ENCODE peak calls at places on chromosomes 5 and 9, in ten cellular contexts. H is upper lobe of left lung, J is coronary artery, L is spleen, G is adrenal gland, D is neural progenitor cell, U is lower lobe of right lung, Z is H1, R is fibroblast of lung, T is GM13976. Y is an unnamed sample.

GRCh38 chr5:58452566-58453258 is 7.2 kb downstream of the PLK2 start:
- DNase-seq in H (no peak), J (no peak), L (no peak), G (no peak), D (no peak), U (no peak), Z (no peak), R (no peak), T (no peak), Y (no peak)

GRCh38 chr5:54643679-54644078 is 126.1 kb downstream of the SNX18 start:
- DNase-seq in H (no peak), J (no peak), L (no peak), G (no peak), D (no peak), U (no peak), Z (no peak), R (peak; percentile 88), T (no peak), Y (peak; percentile 82)

GRCh38 chr9:78031826-78032598 is 401 bp upstream of the GNAQ start:
- DNase-seq in H (peak; percentile 95), J (peak; percentile 93), L (peak; percentile 93), G (peak; percentile 93), D (peak; percentile 95), U (peak; percentile 95), Z (peak; percentile 82), R (peak; percentile 97), T (peak; percentile 57), Y (peak; percentile 89)

GRCh38 chr9:137977572-137978261 is 100.1 kb downstream of the CACNA1B start:
- DNase-seq in H (no peak), J (no peak), L (peak; percentile 34), G (no peak), D (no peak), U (peak; percentile 17), Z (no peak), R (no peak), T (peak; percentile 6), Y (no peak)

GRCh38 chr5:174489233-174489632 is 235.1 kb upstream of the MSX2 start:
- DNase-seq in H (no peak), J (no peak), L (no peak), G (no peak), D (no peak), U (no peak), Z (no peak), R (no peak), T (no peak), Y (no peak)

GRCh38 chr5:155406815-155407214 is 393.3 kb downstream of the KIF4B start:
- DNase-seq in H (no peak), J (no peak), L (no peak), G (no peak), D (no peak), U (no peak), Z (no peak), R (no peak), T (no peak), Y (no peak)

GRCh38 chr5:80884086-80884813 is 75.9 kb upstream of the RASGRF2 start:
- DNase-seq in H (no peak), J (no peak), L (no peak), G (no peak), D (no peak), U (no peak), Z (no peak), R (no peak), T (no peak), Y (no peak)

GRCh38 chr5:176526462-176526861 is 10.7 kb downstream of the RNF44 start:
- DNase-seq in H (no peak), J (no peak), L (peak; percentile 64), G (no peak), D (no peak), U (no peak), Z (no peak), R (no peak), T (no peak), Y (no peak)

GRCh38 chr5:23825196-23825595 is 317.8 kb downstream of the PRDM9 start:
- DNase-seq in H (no peak), J (no peak), L (no peak), G (no peak), D (no peak), U (no peak), Z (no peak), R (no peak), T (no peak), Y (no peak)

GRCh38 chr5:23823521-23823920 is 316.1 kb downstream of the PRDM9 start:
- DNase-seq in H (no peak), J (no peak), L (no peak), G (no peak), D (no peak), U (no peak), Z (no peak), R (no peak), T (no peak), Y (no peak)

GRCh38 chr5:23820764-23821471 is 313.5 kb downstream of the PRDM9 start:
- DNase-seq in H (no peak), J (no peak), L (no peak), G (no peak), D (peak; percentile 45), U (no peak), Z (no peak), R (peak; percentile 15), T (no peak), Y (peak; percentile 19)
- TF ChIP-seq CTCF in H (no peak), J (no peak), L (no peak), G (peak; percentile 16), D (peak; percentile 71), U (peak; percentile 37), Z (peak; percentile 58), R (no peak), T (no peak), Y (peak; percentile 47)

GRCh38 chr5:151225071-151225470 is 1.2 kb upstream of the CCDC69 start:
- DNase-seq in H (no peak), J (no peak), L (no peak), G (no peak), D (no peak), U (no peak), Z (no peak), R (no peak), T (no peak), Y (no peak)

GRCh38 chr5:151222769-151223446 is 984 bp downstream of the CCDC69 start:
- DNase-seq in H (peak; percentile 87), J (no peak), L (peak; percentile 92), G (peak; percentile 57), D (no peak), U (peak; percentile 74), Z (peak; percentile 60), R (no peak), T (peak; percentile 69), Y (no peak)

GRCh38 chr5:151224372-151224771 is 480 bp upstream of the CCDC69 start:
- DNase-seq in H (no peak), J (no peak), L (no peak), G (no peak), D (no peak), U (no peak), Z (no peak), R (no peak), T (peak; percentile 40), Y (no peak)

GRCh38 chr5:151222054-151222768 is 1.7 kb downstream of the CCDC69 start:
- DNase-seq in H (no peak), J (no peak), L (no peak), G (no peak), D (no peak), U (no peak), Z (no peak), R (no peak), T (no peak), Y (no peak)

DNA sequence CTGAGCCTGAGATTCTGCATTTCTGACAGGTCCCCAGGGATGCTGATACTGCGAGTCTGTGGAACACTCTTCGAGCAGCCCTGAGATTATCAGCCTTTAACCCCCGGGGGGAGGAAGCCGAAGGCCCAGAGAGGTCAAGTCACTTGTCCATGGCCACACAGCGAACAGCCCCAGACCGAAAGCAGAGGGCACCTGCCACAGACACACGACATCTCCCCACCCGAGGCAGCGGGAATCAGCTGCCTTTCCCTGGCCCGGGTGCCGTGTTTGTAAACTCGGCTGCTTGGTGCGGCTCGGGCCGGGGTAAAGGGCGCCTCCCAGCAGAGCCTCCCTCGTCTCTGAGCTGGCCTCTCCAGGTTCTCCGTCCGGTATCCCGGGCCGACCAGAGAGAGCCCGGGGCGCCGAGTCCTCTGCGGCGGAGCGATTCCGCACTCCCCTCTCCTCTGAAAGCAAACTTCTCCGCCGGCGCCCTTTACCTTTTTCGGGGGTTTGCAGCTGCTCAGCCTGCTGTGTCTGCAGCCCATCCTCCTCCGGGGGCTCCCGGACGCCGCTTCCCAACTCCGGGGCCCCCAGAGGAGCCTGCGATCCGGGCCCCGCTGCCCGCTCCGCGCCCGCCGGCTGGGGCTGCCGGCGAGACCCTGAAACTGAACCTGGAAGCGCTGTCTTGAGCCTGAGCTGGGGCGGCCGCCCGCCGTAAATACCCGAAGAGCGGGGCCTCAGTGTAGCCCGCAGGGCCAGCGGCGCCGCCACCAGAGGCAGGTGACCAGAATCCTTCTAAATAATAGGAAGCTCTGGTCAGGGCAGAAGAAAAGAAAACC is at the start of gene CCDC69:
- DNase-seq in H (peak; percentile 92), J (peak; percentile 79), L (peak; percentile 93), G (peak; percentile 84), D (peak; percentile 85), U (peak; percentile 89), Z (peak; percentile 85), R (peak; percentile 80), T (peak; percentile 85), Y (peak; percentile 48)
- TF ChIP-seq CTCF in H (peak; percentile 25), J (peak; percentile 12), L (peak; percentile 40), G (peak; percentile 17), D (peak; percentile 35), U (peak; percentile 42), Z (no peak), R (no peak), T (peak; percentile 24), Y (no peak)

GRCh38 chr5:16685069-16685468 is 68.3 kb upstream of the RETREG1 start:
- DNase-seq in H (no peak), J (no peak), L (no peak), G (no peak), D (no peak), U (no peak), Z (no peak), R (no peak), T (no peak), Y (no peak)

GRCh38 chr5:16691731-16692130 is 74.9 kb upstream of the RETREG1 start:
- DNase-seq in H (no peak), J (no peak), L (no peak), G (no peak), D (no peak), U (no peak), Z (no peak), R (no peak), T (no peak), Y (no peak)

GRCh38 chr5:16690243-16690839 is 73.5 kb upstream of the RETREG1 start:
- DNase-seq in H (no peak), J (no peak), L (no peak), G (no peak), D (peak; percentile 77), U (no peak), Z (peak; percentile 66), R (peak; percentile 29), T (peak; percentile 53), Y (peak; percentile 52)

GRCh38 chr5:16693879-16694278 is 77.1 kb upstream of the RETREG1 start:
- DNase-seq in H (no peak), J (no peak), L (no peak), G (no peak), D (no peak), U (no peak), Z (no peak), R (no peak), T (no peak), Y (no peak)

DNA sequence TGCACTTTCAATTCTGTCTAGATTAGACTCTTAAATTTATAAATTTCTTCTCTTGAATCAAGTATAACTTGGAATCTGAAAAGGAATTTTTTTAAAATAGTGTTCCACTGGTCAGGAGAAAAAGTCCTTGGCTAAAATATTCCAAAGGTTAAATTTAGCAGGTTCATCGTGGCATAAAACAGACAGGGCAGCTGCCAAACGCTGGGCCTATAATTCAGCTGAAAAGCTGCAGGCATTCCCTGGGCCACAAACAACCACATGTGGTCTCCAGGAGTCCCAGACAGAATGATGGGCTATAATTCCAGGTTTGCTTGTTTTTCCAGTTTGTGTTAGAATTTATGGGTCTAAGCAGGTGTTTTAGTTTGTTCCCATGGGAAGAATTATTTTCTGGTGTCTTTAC is 71.1 kb upstream of the RETREG1 start:
- DNase-seq in H (no peak), J (no peak), L (no peak), G (no peak), D (no peak), U (no peak), Z (no peak), R (no peak), T (no peak), Y (no peak)
- TF ChIP-seq CTCF in H (no peak), J (no peak), L (no peak), G (no peak), D (no peak), U (no peak), Z (no peak), R (no peak), T (no peak), Y (no peak)

DNA sequence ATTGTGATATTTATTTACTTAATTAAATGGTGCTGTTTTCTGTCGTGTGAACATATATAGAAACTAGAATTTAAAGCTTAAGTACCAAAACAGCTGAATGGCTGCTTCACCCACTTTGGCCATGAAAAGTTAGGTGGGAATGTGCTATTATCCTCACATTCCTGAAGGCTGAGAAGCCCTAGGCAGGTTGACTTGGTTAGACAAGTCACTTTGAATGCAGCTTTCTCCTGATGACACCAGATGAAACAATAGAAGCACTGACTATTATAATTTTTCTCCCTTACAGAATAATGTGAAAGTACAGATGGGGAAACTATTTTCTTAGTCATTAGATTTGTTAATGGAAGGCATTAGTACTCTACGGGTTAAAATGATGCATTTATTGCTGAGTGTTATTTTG is 65.1 kb upstream of the C5orf46 start:
- DNase-seq in H (no peak), J (no peak), L (no peak), G (no peak), D (no peak), U (no peak), Z (no peak), R (no peak), T (no peak), Y (no peak)
- TF ChIP-seq CTCF in H (no peak), J (no peak), L (no peak), G (no peak), D (no peak), U (no peak), Z (no peak), R (no peak), T (no peak), Y (no peak)

Y was measured in HFFc6.